ENCODE peak calls at places on chromosomes 4 and X, in ten cellular contexts. J is SK-N-SH, R is astrocyte of the spinal cord, E is prostate gland, M is WTC11, K is choroid plexus epithelial cell, X is AG09319, L is testis, P is heart left ventricle, F is pancreas. I is an unnamed sample.

GRCh38 chrX:114075073-114075673 is 508.7 kb upstream of the HTR2C start:
- DNase-seq in J (peak), R (peak), E (no peak), M (no peak), K (peak), X (no peak), L (no peak), P (no peak), F (no peak), I (no peak)

GRCh38 chr4:185640809-185641675 is 105.7 kb upstream of the PDLIM3 start:
- DNase-seq in J (peak), R (peak), E (peak), M (no peak), K (peak), X (peak), L (peak), P (no peak), F (no peak), I (no peak)

GRCh38 chr4:62806786-62807185 is 1602.5 kb downstream of the TECRL start:
- DNase-seq in J (no peak), R (no peak), E (no peak), M (no peak), K (no peak), X (no peak), L (no peak), P (no peak), F (no peak), I (no peak)

GRCh38 chr4:65669008-65669971 is 999 bp downstream of the EPHA5 start:
- DNase-seq in J (peak), R (peak), E (no peak), M (peak), K (peak), X (no peak), L (no peak), P (peak), F (no peak), I (peak)

GRCh38 chrX:69018416-69019072 is 146.7 kb downstream of the PJA1 start:
- DNase-seq in J (no peak), R (no peak), E (no peak), M (no peak), K (no peak), X (no peak), L (no peak), P (no peak), F (no peak), I (no peak)

GRCh38 chrX:40444798-40445496 is 135.8 kb upstream of the ATP6AP2 start:
- DNase-seq in J (no peak), R (no peak), E (no peak), M (no peak), K (no peak), X (no peak), L (no peak), P (no peak), F (no peak), I (no peak)

GRCh38 chrX:25022499-25023325 is 6.9 kb upstream of the ARX start:
- DNase-seq in J (no peak), R (no peak), E (no peak), M (no peak), K (no peak), X (no peak), L (no peak), P (no peak), F (no peak), I (no peak)

GRCh38 chrX:45714864-45715263 is 514.2 kb upstream of the DIPK2B start:
- DNase-seq in J (no peak), R (peak), E (no peak), M (no peak), K (peak), X (no peak), L (no peak), P (no peak), F (no peak), I (no peak)

GRCh38 chr4:36348403-36348938 is 67.1 kb downstream of the DTHD1 start:
- DNase-seq in J (no peak), R (no peak), E (no peak), M (no peak), K (no peak), X (no peak), L (no peak), P (no peak), F (no peak), I (no peak)

GRCh38 chr4:88320174-88320779 is 35.9 kb upstream of the PPM1K start:
- DNase-seq in J (no peak), R (peak), E (no peak), M (no peak), K (peak), X (no peak), L (no peak), P (no peak), F (no peak), I (no peak)

GRCh38 chrX:103488332-103488731 is 31.0 kb downstream of the RAB40A start:
- DNase-seq in J (peak), R (peak), E (no peak), M (no peak), K (no peak), X (no peak), L (no peak), P (no peak), F (no peak), I (no peak)

GRCh38 chrX:100994352-100995281 is 25.1 kb downstream of the ARL13A start:
- DNase-seq in J (no peak), R (peak), E (no peak), M (no peak), K (peak), X (no peak), L (no peak), P (no peak), F (no peak), I (no peak)

GRCh38 chr4:188971125-188971524 is 831.9 kb downstream of the TRIML1 start:
- DNase-seq in J (peak), R (no peak), E (no peak), M (no peak), K (peak), X (no peak), L (no peak), P (no peak), F (no peak), I (no peak)
- TF ChIP-seq CTCF in J (peak), R (peak), E (peak), M (no peak), K (peak), X (peak), L (no peak), P (peak), F (no peak), I (no peak)

GRCh38 chr4:152094851-152095700 is 334.3 kb upstream of the GATB start:
- DNase-seq in J (no peak), R (peak), E (peak), M (no peak), K (peak), X (no peak), L (no peak), P (no peak), F (no peak), I (no peak)
- TF ChIP-seq CTCF in J (no peak), R (no peak), E (no peak), M (no peak), K (no peak), X (no peak), L (no peak), P (no peak), F (no peak), I (no peak)

GRCh38 chr4:44538534-44538933 is 89.9 kb upstream of the KCTD8 start:
- DNase-seq in J (no peak), R (no peak), E (no peak), M (no peak), K (no peak), X (no peak), L (no peak), P (no peak), F (no peak), I (no peak)

GRCh38 chr4:44535981-44536380 is 87.4 kb upstream of the KCTD8 start:
- DNase-seq in J (no peak), R (no peak), E (no peak), M (no peak), K (no peak), X (no peak), L (no peak), P (no peak), F (no peak), I (no peak)

DNA sequence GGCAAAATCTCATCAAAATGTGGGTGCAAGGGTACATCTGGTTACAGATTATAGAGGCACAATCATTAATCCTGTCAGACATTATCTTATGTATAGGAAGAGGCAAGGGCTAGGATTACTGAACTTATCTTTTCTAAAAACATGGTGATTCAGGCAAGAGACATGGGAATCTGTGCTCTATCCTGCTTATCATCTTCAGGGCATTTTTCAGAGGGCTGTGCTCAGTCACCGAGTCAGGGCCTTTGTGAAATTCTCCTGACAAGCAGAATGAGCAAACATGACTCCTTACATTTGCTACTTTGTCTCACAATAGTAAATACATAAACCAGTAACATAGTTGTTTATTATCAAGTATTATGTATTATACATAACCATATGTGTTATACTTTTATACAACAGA is 84.2 kb upstream of the KCTD8 start:
- DNase-seq in J (no peak), R (no peak), E (no peak), M (no peak), K (no peak), X (no peak), L (no peak), P (no peak), F (no peak), I (no peak)
- TF ChIP-seq CTCF in J (no peak), R (no peak), E (no peak), M (no peak), K (no peak), X (no peak), L (no peak), P (no peak), F (no peak), I (no peak)

GRCh38 chr4:12411072-12411471 is 982.4 kb upstream of the HS3ST1 start:
- DNase-seq in J (no peak), R (peak), E (peak), M (no peak), K (peak), X (no peak), L (no peak), P (no peak), F (no peak), I (no peak)

GRCh38 chr4:12414181-12414812 is 985.6 kb upstream of the HS3ST1 start:
- DNase-seq in J (no peak), R (no peak), E (no peak), M (no peak), K (no peak), X (no peak), L (no peak), P (no peak), F (no peak), I (no peak)

DNA sequence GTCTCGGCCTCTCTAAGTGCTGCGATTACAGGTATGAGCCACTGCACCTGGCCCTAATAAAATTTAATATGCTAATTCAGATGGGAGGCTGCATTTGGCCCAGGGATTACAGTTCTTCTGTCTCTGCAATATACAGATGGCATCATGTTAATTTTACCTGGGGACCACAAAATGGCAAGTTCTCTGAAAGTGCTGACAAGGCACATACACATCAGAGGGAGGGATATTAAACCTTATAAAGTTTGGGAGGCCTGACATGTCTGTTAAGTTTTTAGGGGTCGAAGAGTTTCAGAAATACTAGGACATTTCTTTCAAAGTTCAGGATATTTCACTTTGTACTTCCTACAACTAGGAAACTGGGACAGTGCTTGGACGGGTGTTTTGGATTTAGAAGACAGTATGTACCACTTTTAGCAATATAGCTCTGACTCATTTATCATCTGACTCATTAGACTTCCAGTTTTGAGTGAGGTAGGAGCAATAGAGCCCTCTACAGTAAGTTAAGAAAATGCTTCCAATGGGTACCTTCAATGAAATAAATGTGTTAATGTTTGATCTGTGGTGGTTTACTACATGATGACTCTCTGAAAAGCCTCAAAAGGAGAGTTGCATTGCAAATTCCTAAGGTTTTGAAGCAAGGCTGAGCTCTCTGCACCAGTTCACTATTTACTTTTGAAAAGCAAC is 981.0 kb upstream of the HS3ST1 start:
- DNase-seq in J (no peak), R (peak), E (no peak), M (no peak), K (peak), X (no peak), L (no peak), P (no peak), F (no peak), I (no peak)
- TF ChIP-seq CTCF in J (no peak), R (no peak), E (no peak), M (no peak), K (no peak), X (no peak), L (no peak), P (no peak), F (no peak), I (no peak)

DNA sequence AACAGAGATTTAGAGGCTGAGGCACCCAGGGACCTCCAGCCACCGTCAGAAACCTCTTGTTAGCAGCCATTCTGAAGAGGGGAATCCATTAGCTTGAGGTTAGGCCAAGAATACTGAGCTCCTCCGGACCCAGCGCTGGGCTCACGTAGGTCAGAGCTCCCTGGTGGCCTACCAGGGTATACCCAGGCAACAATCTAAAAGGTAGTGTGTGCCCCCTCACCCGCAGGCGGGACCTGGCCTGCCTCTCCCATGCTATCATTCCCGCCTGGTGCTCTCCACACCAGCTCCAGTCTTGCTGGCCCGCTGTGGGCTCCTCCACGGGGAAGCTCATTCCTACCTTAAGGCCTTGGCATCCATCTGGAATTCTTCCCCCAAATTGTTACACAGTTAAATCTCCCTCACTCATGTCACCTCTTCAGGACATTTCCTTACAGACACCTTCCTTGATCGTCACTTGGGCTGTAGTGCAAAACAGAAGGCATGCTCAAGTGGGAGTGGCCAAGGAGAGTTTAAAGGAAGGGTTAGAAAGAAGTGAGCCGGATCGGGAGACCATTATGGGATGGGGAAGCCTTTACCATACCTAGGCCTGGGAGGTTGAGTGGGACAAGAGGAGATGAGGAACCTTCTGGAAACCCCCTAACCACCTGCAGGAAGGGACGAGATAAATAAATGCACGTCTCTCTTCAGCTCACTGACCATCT is 102.5 kb downstream of the UCHL1 start:
- DNase-seq in J (peak), R (no peak), E (no peak), M (peak), K (no peak), X (no peak), L (no peak), P (no peak), F (no peak), I (peak)
- TF ChIP-seq CTCF in J (peak), R (no peak), E (no peak), M (no peak), K (no peak), X (no peak), L (no peak), P (peak), F (no peak), I (no peak)

GRCh38 chrX:30504309-30504708 is 73.3 kb downstream of the TASL start:
- DNase-seq in J (peak), R (peak), E (no peak), M (no peak), K (peak), X (peak), L (no peak), P (no peak), F (no peak), I (no peak)
- TF ChIP-seq CTCF in J (peak), R (peak), E (peak), M (no peak), K (peak), X (peak), L (peak), P (peak), F (no peak), I (peak)

DNA sequence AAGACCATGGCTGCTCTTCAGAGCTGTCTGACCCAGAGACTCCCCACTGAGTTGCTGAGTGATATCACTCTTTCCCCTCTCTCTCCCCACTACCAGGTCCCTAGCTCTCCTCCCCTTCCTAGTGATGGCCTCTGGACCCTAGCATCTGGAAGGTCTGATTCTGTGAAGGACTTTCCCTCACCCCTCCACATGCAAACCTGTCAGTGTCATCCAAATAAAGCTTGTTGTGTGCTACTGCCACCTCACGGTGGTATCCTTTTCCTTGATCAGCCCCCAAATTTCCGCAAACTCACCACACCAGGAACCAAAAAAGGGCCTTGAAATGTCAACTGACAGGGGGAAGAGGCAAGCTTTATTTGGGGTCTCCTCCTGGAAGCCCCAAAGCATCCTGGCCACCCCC is 500.2 kb downstream of the IDS start:
- DNase-seq in J (no peak), R (no peak), E (no peak), M (peak), K (no peak), X (no peak), L (no peak), P (no peak), F (no peak), I (no peak)
- TF ChIP-seq CTCF in J (no peak), R (no peak), E (no peak), M (no peak), K (peak), X (no peak), L (no peak), P (no peak), F (no peak), I (no peak)

GRCh38 chr4:10173039-10173753 is 56.6 kb upstream of the WDR1 start:
- DNase-seq in J (no peak), R (no peak), E (peak), M (no peak), K (peak), X (no peak), L (no peak), P (no peak), F (no peak), I (no peak)
- TF ChIP-seq CTCF in J (peak), R (no peak), E (peak), M (no peak), K (peak), X (no peak), L (no peak), P (peak), F (no peak), I (no peak)

GRCh38 chr4:182141046-182141445 is 102.2 kb upstream of the TENM3 start:
- DNase-seq in J (no peak), R (peak), E (no peak), M (peak), K (peak), X (no peak), L (no peak), P (no peak), F (no peak), I (no peak)
- TF ChIP-seq CTCF in J (no peak), R (no peak), E (no peak), M (no peak), K (no peak), X (no peak), L (no peak), P (no peak), F (no peak), I (no peak)

DNA sequence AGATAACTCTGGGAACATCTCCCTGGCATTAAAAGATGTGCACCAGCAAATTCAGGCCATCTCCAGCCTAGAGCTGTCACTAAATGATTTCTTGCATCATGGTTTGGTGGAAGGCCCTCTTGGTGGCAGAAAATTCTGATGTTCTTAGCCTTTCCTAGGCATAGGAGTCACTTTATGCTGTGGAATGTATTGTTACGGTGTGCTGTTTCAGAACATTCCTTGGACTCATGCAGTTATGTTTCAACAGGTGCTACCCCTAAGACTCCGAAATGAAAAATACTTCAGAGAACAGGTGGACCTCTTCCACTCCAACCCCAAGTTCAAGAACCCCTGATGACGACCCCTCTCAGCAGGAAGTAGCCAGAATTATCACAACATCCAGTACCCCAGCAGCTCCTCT is 20.3 kb upstream of the PAPSS1 start:
- DNase-seq in J (no peak), R (peak), E (no peak), M (no peak), K (peak), X (no peak), L (no peak), P (no peak), F (no peak), I (no peak)
- TF ChIP-seq CTCF in J (peak), R (peak), E (peak), M (no peak), K (peak), X (peak), L (peak), P (peak), F (no peak), I (no peak)